ENCODE peak calls at places on chromosomes 3 and 15, in four cellular contexts. One of them, this sample, is unnamed. For H3K4me1, the result is how much of the 10 kb centered on the place peaks cover.

GRCh38 chr3:177589921-177590336 is 392.6 kb upstream of the TBL1XR1 start:
- DNase-seq in PC-3: peak
- DNase-seq in neural progenitor cell: peak
- DNase-seq in keratinocyte: peak
- DNase-seq in this sample: peak

GRCh38 chr15:57607570-57608000 is 15.9 kb downstream of the MYZAP start:
- DNase-seq in PC-3: peak
- DNase-seq in neural progenitor cell: no peak
- DNase-seq in keratinocyte: no peak
- DNase-seq in this sample: no peak

GRCh38 chr3:142209655-142210054 is 15.7 kb downstream of the GK5 start:
- DNase-seq in PC-3: peak
- DNase-seq in neural progenitor cell: no peak
- DNase-seq in keratinocyte: no peak
- DNase-seq in this sample: peak

GRCh38 chr15:27763514-27763913 is 335.6 kb downstream of the OCA2 start:
- DNase-seq in PC-3: no peak
- DNase-seq in neural progenitor cell: no peak
- DNase-seq in keratinocyte: no peak
- DNase-seq in this sample: no peak

GRCh38 chr3:175608351-175608750 is 749.2 kb downstream of the NAALADL2 start:
- DNase-seq in PC-3: no peak
- DNase-seq in neural progenitor cell: peak
- DNase-seq in keratinocyte: no peak
- DNase-seq in this sample: no peak

GRCh38 chr3:154310840-154311239 is 13.4 kb downstream of the DHX36 start:
- DNase-seq in PC-3: no peak
- DNase-seq in neural progenitor cell: no peak
- DNase-seq in keratinocyte: no peak
- DNase-seq in this sample: no peak

GRCh38 chr15:29770796-29771195 is 51.5 kb downstream of the TJP1 start:
- DNase-seq in PC-3: peak
- DNase-seq in neural progenitor cell: no peak
- DNase-seq in keratinocyte: no peak
- DNase-seq in this sample: no peak

GRCh38 chr3:155519081-155519480 is 225.6 kb upstream of the STRIT1 start:
- DNase-seq in PC-3: no peak
- DNase-seq in neural progenitor cell: no peak
- DNase-seq in keratinocyte: no peak
- DNase-seq in this sample: no peak

GRCh38 chr15:89660556-89660955 is 5.3 kb upstream of the KIF7 start:
- DNase-seq in PC-3: no peak
- DNase-seq in neural progenitor cell: no peak
- DNase-seq in keratinocyte: no peak
- DNase-seq in this sample: no peak

GRCh38 chr3:52518723-52519444 is 14.8 kb downstream of the NT5DC2 start:
- DNase-seq in PC-3: no peak
- DNase-seq in neural progenitor cell: no peak
- DNase-seq in keratinocyte: no peak
- DNase-seq in this sample: peak
- H3K4me2 ChIP-seq in PC-3: no peak
- H3K4me2 ChIP-seq in neural progenitor cell: no peak
- H3K4me2 ChIP-seq in keratinocyte: peak
- H3K4me2 ChIP-seq in this sample: no peak

GRCh38 chr3:134323966-134324962 is 50.0 kb downstream of the AMOTL2 start:
- DNase-seq in PC-3: no peak
- DNase-seq in neural progenitor cell: no peak
- DNase-seq in keratinocyte: no peak
- DNase-seq in this sample: no peak
- H3K4me1 ChIP-seq in PC-3: half or more
- H3K4me1 ChIP-seq in neural progenitor cell: under half
- H3K4me1 ChIP-seq in keratinocyte: half or more
- H3K4me1 ChIP-seq in this sample: half or more

DNA sequence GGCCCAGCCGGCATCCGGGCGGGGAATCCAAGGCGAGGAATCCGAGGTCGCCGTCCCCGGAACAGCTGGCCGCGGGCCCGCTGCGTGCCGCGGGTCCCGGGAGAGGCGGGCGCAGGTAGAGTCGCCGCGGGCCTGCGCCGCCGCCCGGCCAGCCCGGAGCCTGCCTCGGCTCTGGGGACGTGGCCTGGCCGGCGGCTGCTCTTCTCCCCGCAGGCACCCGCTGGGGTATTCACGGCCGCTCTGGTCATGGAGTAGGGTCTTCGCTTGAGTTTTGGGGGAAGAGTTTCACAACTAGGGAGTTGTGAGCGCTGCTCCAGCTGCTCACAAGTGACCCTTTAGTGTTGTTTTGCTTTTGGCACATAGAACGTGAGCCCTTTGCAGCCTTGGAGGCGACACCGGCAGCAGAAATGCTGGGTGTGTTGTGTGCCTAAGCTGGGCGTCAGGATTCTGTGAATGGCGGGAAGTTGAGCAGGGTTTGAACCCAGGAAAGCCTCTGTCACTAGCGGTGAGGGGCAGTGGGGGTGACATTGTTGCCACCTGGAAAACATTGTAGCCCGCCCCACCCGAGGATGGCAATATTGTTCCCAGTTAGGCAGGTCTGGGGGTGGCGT is 4.0 kb downstream of the TRIM71 start:
- DNase-seq in PC-3: no peak
- DNase-seq in neural progenitor cell: peak
- DNase-seq in keratinocyte: no peak
- DNase-seq in this sample: peak
- H3K4me2 ChIP-seq in PC-3: no peak
- H3K4me2 ChIP-seq in neural progenitor cell: peak
- H3K4me2 ChIP-seq in keratinocyte: no peak
- H3K4me2 ChIP-seq in this sample: no peak

GRCh38 chr3:41202075-41202833 is 2.9 kb downstream of the CTNNB1 start:
- DNase-seq in PC-3: peak
- DNase-seq in neural progenitor cell: peak
- DNase-seq in keratinocyte: no peak
- DNase-seq in this sample: no peak

GRCh38 chr3:41207355-41207754 is 8.1 kb downstream of the CTNNB1 start:
- DNase-seq in PC-3: no peak
- DNase-seq in neural progenitor cell: no peak
- DNase-seq in keratinocyte: no peak
- DNase-seq in this sample: no peak

GRCh38 chr3:41202834-41203345 is 3.6 kb downstream of the CTNNB1 start:
- DNase-seq in PC-3: peak
- DNase-seq in neural progenitor cell: peak
- DNase-seq in keratinocyte: no peak
- DNase-seq in this sample: peak

GRCh38 chr3:41205591-41205990 is 6.3 kb downstream of the CTNNB1 start:
- DNase-seq in PC-3: no peak
- DNase-seq in neural progenitor cell: no peak
- DNase-seq in keratinocyte: no peak
- DNase-seq in this sample: no peak

DNA sequence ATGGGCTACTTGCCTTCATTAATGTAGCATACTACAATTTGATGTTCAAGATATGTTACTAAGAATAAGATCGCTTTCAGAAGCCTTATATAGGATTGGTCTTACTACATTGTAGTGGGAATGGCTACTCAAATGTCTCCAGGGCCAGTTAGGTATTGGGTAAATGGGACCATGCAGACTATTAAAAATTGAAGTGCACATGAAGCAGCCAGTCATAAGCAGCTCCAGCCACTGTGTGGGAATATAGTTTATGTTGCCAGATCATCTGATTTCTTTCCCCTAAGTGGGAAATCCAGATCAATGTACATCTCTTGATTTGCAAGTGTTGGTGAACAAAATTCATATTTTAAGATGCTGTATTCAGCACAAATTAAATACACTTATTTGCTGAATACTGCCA is 5.1 kb downstream of the CTNNB1 start:
- DNase-seq in PC-3: no peak
- DNase-seq in neural progenitor cell: no peak
- DNase-seq in keratinocyte: no peak
- DNase-seq in this sample: no peak
- H3K4me1 ChIP-seq in PC-3: under half
- H3K4me1 ChIP-seq in neural progenitor cell: half or more
- H3K4me1 ChIP-seq in keratinocyte: under half
- H3K4me1 ChIP-seq in this sample: under half

GRCh38 chr3:126780666-126781065 is 76.6 kb downstream of the CHCHD6 start:
- DNase-seq in PC-3: no peak
- DNase-seq in neural progenitor cell: no peak
- DNase-seq in keratinocyte: no peak
- DNase-seq in this sample: no peak
- H3K4me2 ChIP-seq in PC-3: no peak
- H3K4me2 ChIP-seq in neural progenitor cell: no peak
- H3K4me2 ChIP-seq in keratinocyte: no peak
- H3K4me2 ChIP-seq in this sample: no peak

GRCh38 chr3:51681453-51681852 is 10.4 kb downstream of the TEX264 start:
- DNase-seq in PC-3: peak
- DNase-seq in neural progenitor cell: no peak
- DNase-seq in keratinocyte: no peak
- DNase-seq in this sample: no peak
- H3K4me1 ChIP-seq in PC-3: under half
- H3K4me1 ChIP-seq in neural progenitor cell: under half
- H3K4me1 ChIP-seq in keratinocyte: under half
- H3K4me1 ChIP-seq in this sample: under half

DNA sequence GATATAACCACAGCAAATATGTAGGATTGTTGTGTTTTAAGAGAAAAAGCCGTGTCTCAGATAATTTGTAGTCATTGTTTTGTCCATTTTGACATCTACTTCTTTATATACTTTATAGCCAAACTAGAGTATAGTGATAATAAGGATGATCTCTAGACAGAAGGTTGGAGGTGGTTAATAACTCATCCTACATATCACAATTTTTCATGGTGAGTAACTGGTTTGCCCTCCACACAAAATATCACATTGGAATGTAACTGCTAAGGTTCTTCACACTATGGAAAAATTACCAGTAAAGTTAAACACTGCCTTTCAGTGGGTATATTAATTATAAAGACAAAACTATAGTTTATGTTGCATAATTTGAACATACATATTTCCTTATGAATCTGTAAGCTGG is 380.7 kb downstream of the LPP start:
- DNase-seq in PC-3: peak
- DNase-seq in neural progenitor cell: no peak
- DNase-seq in keratinocyte: no peak
- DNase-seq in this sample: peak
- H3K4me2 ChIP-seq in PC-3: no peak
- H3K4me2 ChIP-seq in neural progenitor cell: no peak
- H3K4me2 ChIP-seq in keratinocyte: no peak
- H3K4me2 ChIP-seq in this sample: peak

DNA sequence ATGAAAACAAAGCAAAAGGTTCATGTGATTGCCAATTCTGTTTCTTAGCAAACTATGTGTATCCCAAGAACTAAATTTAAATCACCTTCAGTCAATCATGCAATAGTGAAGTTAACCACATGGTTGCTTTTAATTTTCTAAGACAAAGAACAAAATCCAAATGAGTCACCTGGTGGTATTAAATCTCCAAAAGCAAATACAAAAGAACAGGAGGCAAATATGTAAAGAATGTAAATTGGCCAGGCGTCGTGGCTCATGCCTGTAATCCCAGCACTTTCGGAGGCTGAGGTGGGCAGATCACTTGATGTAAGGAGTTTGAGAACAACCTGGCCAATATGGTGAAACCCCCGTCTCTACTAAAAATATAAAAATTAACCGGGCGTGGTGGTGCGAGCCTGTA is 54.2 kb upstream of the PIK3R4 start:
- DNase-seq in PC-3: peak
- DNase-seq in neural progenitor cell: peak
- DNase-seq in keratinocyte: no peak
- DNase-seq in this sample: no peak
- H3K4me1 ChIP-seq in PC-3: under half
- H3K4me1 ChIP-seq in neural progenitor cell: under half
- H3K4me1 ChIP-seq in keratinocyte: under half
- H3K4me1 ChIP-seq in this sample: under half

DNA sequence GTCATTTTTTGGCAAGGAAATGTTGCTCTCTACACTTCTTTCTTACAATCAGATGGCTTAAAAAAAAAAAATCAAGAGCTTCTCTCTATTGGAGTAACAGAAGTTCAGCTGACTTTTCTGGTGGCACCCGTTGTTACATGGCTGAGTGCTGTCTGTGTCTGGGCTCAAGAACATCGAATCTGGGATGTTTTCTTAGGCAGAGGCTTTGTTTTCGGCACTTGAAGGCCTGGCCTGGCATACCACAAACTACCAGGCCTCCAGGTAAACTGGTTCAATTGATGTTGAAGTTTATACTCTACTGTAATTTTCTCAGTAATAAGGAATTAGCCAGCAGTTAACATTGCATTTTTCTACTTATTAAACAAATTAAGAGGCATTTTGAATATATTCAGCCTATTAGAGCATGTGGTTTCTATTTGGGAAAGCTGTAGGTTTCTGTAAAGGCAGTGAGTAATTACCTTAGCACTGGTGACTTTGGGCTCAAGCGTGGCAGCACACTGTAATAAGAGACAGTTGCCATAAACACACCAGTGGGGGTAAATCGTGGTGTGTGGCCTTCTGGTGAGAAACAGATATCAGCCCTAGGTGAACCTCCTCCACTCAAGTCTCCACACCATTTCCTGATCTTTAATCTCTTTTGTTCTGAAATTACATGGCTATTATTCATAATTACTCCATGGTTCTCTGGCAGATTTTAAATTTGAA is 544.7 kb downstream of the MECOM start:
- DNase-seq in PC-3: no peak
- DNase-seq in neural progenitor cell: no peak
- DNase-seq in keratinocyte: no peak
- DNase-seq in this sample: no peak
- H3K4me2 ChIP-seq in PC-3: no peak
- H3K4me2 ChIP-seq in neural progenitor cell: no peak
- H3K4me2 ChIP-seq in keratinocyte: no peak
- H3K4me2 ChIP-seq in this sample: no peak

DNA sequence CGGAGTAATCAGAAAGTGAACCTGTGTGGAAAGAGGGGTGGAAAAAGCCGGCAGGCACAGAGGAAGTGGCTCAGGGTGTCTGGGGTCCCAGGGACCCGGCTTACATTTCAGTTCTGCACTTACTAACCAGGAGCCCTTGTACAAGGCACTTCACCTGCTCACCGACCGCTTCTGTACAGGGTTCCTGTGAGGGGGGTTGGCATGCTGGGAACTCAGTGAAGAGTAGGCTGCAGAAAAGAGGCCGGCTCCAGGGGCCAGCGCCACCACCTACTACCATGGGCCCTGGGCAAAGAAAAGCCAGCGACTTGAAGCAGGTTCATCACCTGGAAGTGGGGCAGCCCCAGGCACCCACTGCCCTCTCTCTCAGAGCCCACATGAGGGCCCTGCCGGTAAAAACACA is 6.2 kb downstream of the STIMATE start:
- DNase-seq in PC-3: no peak
- DNase-seq in neural progenitor cell: no peak
- DNase-seq in keratinocyte: no peak
- DNase-seq in this sample: no peak
- H3K4me1 ChIP-seq in PC-3: under half
- H3K4me1 ChIP-seq in neural progenitor cell: under half
- H3K4me1 ChIP-seq in keratinocyte: under half
- H3K4me1 ChIP-seq in this sample: under half

This sample was measured in osteoblast.